ENCODE peak calls at places on chromosomes 6 and 20, in eight cellular contexts. One of them, this sample, is unnamed.

GRCh38 chr20:32743237-32744112 is at the start of gene COMMD7:
- DNase-seq in hypothalamus: peak
- DNase-seq in progenitor cell of endocrine pancreas: peak
- DNase-seq in HuH-7: peak
- DNase-seq in heart left ventricle: peak
- DNase-seq in WTC11: peak
- DNase-seq in mammary epithelial cell: peak
- DNase-seq in CD4-positive, CD25-positive, alpha-beta regulatory T cell: peak
- DNase-seq in this sample: peak

GRCh38 chr6:150142304-150142656 is 564 bp upstream of the PPP1R14C start:
- DNase-seq in mammary epithelial cell: peak
- DNase-seq in WTC11: no peak
- DNase-seq in progenitor cell of endocrine pancreas: no peak
- DNase-seq in HuH-7: no peak
- DNase-seq in CD4-positive, CD25-positive, alpha-beta regulatory T cell: no peak
- DNase-seq in hypothalamus: peak
- DNase-seq in heart left ventricle: peak
- DNase-seq in this sample: peak

GRCh38 chr6:157994126-157994795 is 12.6 kb downstream of the SYNJ2 start:
- DNase-seq in mammary epithelial cell: no peak
- DNase-seq in heart left ventricle: no peak
- DNase-seq in hypothalamus: peak
- DNase-seq in WTC11: no peak
- DNase-seq in HuH-7: no peak
- DNase-seq in CD4-positive, CD25-positive, alpha-beta regulatory T cell: no peak
- DNase-seq in progenitor cell of endocrine pancreas: no peak
- DNase-seq in this sample: no peak

GRCh38 chr6:132746049-132746448 is 11.7 kb downstream of the VNN2 start:
- DNase-seq in CD4-positive, CD25-positive, alpha-beta regulatory T cell: no peak
- DNase-seq in mammary epithelial cell: no peak
- DNase-seq in HuH-7: no peak
- DNase-seq in hypothalamus: no peak
- DNase-seq in heart left ventricle: no peak
- DNase-seq in progenitor cell of endocrine pancreas: no peak
- DNase-seq in WTC11: no peak
- DNase-seq in this sample: no peak

GRCh38 chr6:11324453-11325023 is 92.1 kb upstream of the NEDD9 start:
- DNase-seq in progenitor cell of endocrine pancreas: no peak
- DNase-seq in heart left ventricle: no peak
- DNase-seq in HuH-7: no peak
- DNase-seq in mammary epithelial cell: no peak
- DNase-seq in CD4-positive, CD25-positive, alpha-beta regulatory T cell: no peak
- DNase-seq in WTC11: no peak
- DNase-seq in hypothalamus: no peak
- DNase-seq in this sample: no peak

GRCh38 chr6:150624199-150624598 is 24.5 kb downstream of the PLEKHG1 start:
- DNase-seq in HuH-7: no peak
- DNase-seq in WTC11: no peak
- DNase-seq in heart left ventricle: no peak
- DNase-seq in mammary epithelial cell: no peak
- DNase-seq in progenitor cell of endocrine pancreas: no peak
- DNase-seq in CD4-positive, CD25-positive, alpha-beta regulatory T cell: no peak
- DNase-seq in hypothalamus: no peak
- DNase-seq in this sample: no peak

GRCh38 chr6:9482030-9482731 is 932.7 kb downstream of the TFAP2A start:
- DNase-seq in CD4-positive, CD25-positive, alpha-beta regulatory T cell: no peak
- DNase-seq in heart left ventricle: no peak
- DNase-seq in HuH-7: no peak
- DNase-seq in mammary epithelial cell: peak
- DNase-seq in progenitor cell of endocrine pancreas: no peak
- DNase-seq in hypothalamus: no peak
- DNase-seq in WTC11: no peak
- DNase-seq in this sample: peak

GRCh38 chr20:18989736-18990474 is 176.3 kb downstream of the SCP2D1 start:
- DNase-seq in heart left ventricle: peak
- DNase-seq in mammary epithelial cell: no peak
- DNase-seq in progenitor cell of endocrine pancreas: no peak
- DNase-seq in HuH-7: no peak
- DNase-seq in hypothalamus: no peak
- DNase-seq in WTC11: no peak
- DNase-seq in CD4-positive, CD25-positive, alpha-beta regulatory T cell: no peak
- DNase-seq in this sample: no peak

GRCh38 chr6:84033523-84034451 is at the start of gene MRAP2:
- DNase-seq in WTC11: peak
- DNase-seq in mammary epithelial cell: peak
- DNase-seq in HuH-7: peak
- DNase-seq in progenitor cell of endocrine pancreas: peak
- DNase-seq in heart left ventricle: no peak
- DNase-seq in CD4-positive, CD25-positive, alpha-beta regulatory T cell: no peak
- DNase-seq in hypothalamus: peak
- DNase-seq in this sample: no peak

GRCh38 chr6:80366721-80367120 is 260.2 kb downstream of the BCKDHB start:
- DNase-seq in CD4-positive, CD25-positive, alpha-beta regulatory T cell: no peak
- DNase-seq in HuH-7: no peak
- DNase-seq in heart left ventricle: peak
- DNase-seq in mammary epithelial cell: no peak
- DNase-seq in hypothalamus: peak
- DNase-seq in progenitor cell of endocrine pancreas: no peak
- DNase-seq in WTC11: no peak
- DNase-seq in this sample: peak

GRCh38 chr20:52783769-52784168 is 188.4 kb upstream of the TSHZ2 start:
- DNase-seq in heart left ventricle: no peak
- DNase-seq in WTC11: peak
- DNase-seq in mammary epithelial cell: peak
- DNase-seq in CD4-positive, CD25-positive, alpha-beta regulatory T cell: no peak
- DNase-seq in HuH-7: peak
- DNase-seq in hypothalamus: no peak
- DNase-seq in progenitor cell of endocrine pancreas: no peak
- DNase-seq in this sample: no peak

GRCh38 chr20:38485041-38485440 is 12.4 kb downstream of the RALGAPB start:
- DNase-seq in hypothalamus: no peak
- DNase-seq in heart left ventricle: no peak
- DNase-seq in WTC11: no peak
- DNase-seq in CD4-positive, CD25-positive, alpha-beta regulatory T cell: no peak
- DNase-seq in mammary epithelial cell: no peak
- DNase-seq in HuH-7: no peak
- DNase-seq in progenitor cell of endocrine pancreas: no peak
- DNase-seq in this sample: no peak

GRCh38 chr6:25122622-25123237 is 156.4 kb upstream of the CARMIL1 start:
- DNase-seq in mammary epithelial cell: no peak
- DNase-seq in progenitor cell of endocrine pancreas: no peak
- DNase-seq in HuH-7: no peak
- DNase-seq in WTC11: no peak
- DNase-seq in hypothalamus: no peak
- DNase-seq in CD4-positive, CD25-positive, alpha-beta regulatory T cell: no peak
- DNase-seq in heart left ventricle: no peak
- DNase-seq in this sample: no peak

GRCh38 chr6:170163405-170164170 is 127.3 kb downstream of the DLL1 start:
- DNase-seq in HuH-7: no peak
- DNase-seq in mammary epithelial cell: no peak
- DNase-seq in heart left ventricle: no peak
- DNase-seq in hypothalamus: no peak
- DNase-seq in progenitor cell of endocrine pancreas: no peak
- DNase-seq in CD4-positive, CD25-positive, alpha-beta regulatory T cell: no peak
- DNase-seq in WTC11: no peak
- DNase-seq in this sample: no peak

GRCh38 chr20:37734228-37734980 is 40.6 kb downstream of the CTNNBL1 start:
- DNase-seq in progenitor cell of endocrine pancreas: no peak
- DNase-seq in CD4-positive, CD25-positive, alpha-beta regulatory T cell: no peak
- DNase-seq in heart left ventricle: no peak
- DNase-seq in HuH-7: no peak
- DNase-seq in WTC11: no peak
- DNase-seq in mammary epithelial cell: no peak
- DNase-seq in hypothalamus: no peak
- DNase-seq in this sample: peak

GRCh38 chr6:142187209-142187608 is 40.1 kb downstream of the VTA1 start:
- DNase-seq in mammary epithelial cell: no peak
- DNase-seq in heart left ventricle: peak
- DNase-seq in CD4-positive, CD25-positive, alpha-beta regulatory T cell: no peak
- DNase-seq in progenitor cell of endocrine pancreas: no peak
- DNase-seq in hypothalamus: no peak
- DNase-seq in HuH-7: no peak
- DNase-seq in WTC11: no peak
- DNase-seq in this sample: peak

GRCh38 chr6:160356074-160356754 is 8.0 kb downstream of the SLC22A3 start:
- DNase-seq in progenitor cell of endocrine pancreas: no peak
- DNase-seq in CD4-positive, CD25-positive, alpha-beta regulatory T cell: no peak
- DNase-seq in mammary epithelial cell: no peak
- DNase-seq in hypothalamus: no peak
- DNase-seq in HuH-7: no peak
- DNase-seq in heart left ventricle: no peak
- DNase-seq in WTC11: no peak
- DNase-seq in this sample: no peak

GRCh38 chr20:3000852-3001523 is 42.4 kb upstream of the GNRH2 start:
- DNase-seq in hypothalamus: no peak
- DNase-seq in progenitor cell of endocrine pancreas: no peak
- DNase-seq in HuH-7: peak
- DNase-seq in mammary epithelial cell: peak
- DNase-seq in heart left ventricle: no peak
- DNase-seq in WTC11: no peak
- DNase-seq in CD4-positive, CD25-positive, alpha-beta regulatory T cell: no peak
- DNase-seq in this sample: peak

GRCh38 chr6:36115412-36115811 is 14.9 kb upstream of the MAPK13 start:
- DNase-seq in mammary epithelial cell: no peak
- DNase-seq in CD4-positive, CD25-positive, alpha-beta regulatory T cell: no peak
- DNase-seq in WTC11: no peak
- DNase-seq in progenitor cell of endocrine pancreas: no peak
- DNase-seq in HuH-7: no peak
- DNase-seq in hypothalamus: no peak
- DNase-seq in heart left ventricle: no peak
- DNase-seq in this sample: no peak

GRCh38 chr6:56840467-56841371 is 114.2 kb upstream of the BEND6 start:
- DNase-seq in heart left ventricle: no peak
- DNase-seq in mammary epithelial cell: peak
- DNase-seq in progenitor cell of endocrine pancreas: no peak
- DNase-seq in hypothalamus: no peak
- DNase-seq in WTC11: no peak
- DNase-seq in HuH-7: no peak
- DNase-seq in CD4-positive, CD25-positive, alpha-beta regulatory T cell: no peak
- DNase-seq in this sample: peak

GRCh38 chr6:26330835-26331808 is 33.9 kb upstream of the BTN3A2 start:
- DNase-seq in HuH-7: no peak
- DNase-seq in hypothalamus: no peak
- DNase-seq in WTC11: peak
- DNase-seq in CD4-positive, CD25-positive, alpha-beta regulatory T cell: peak
- DNase-seq in progenitor cell of endocrine pancreas: no peak
- DNase-seq in mammary epithelial cell: peak
- DNase-seq in heart left ventricle: no peak
- DNase-seq in this sample: peak

GRCh38 chr20:24657211-24657610 is 187.8 kb downstream of the SYNDIG1 start:
- DNase-seq in progenitor cell of endocrine pancreas: no peak
- DNase-seq in heart left ventricle: no peak
- DNase-seq in HuH-7: no peak
- DNase-seq in hypothalamus: no peak
- DNase-seq in CD4-positive, CD25-positive, alpha-beta regulatory T cell: no peak
- DNase-seq in mammary epithelial cell: no peak
- DNase-seq in WTC11: no peak
- DNase-seq in this sample: peak

GRCh38 chr6:134272365-134272764 is 45.5 kb downstream of the SGK1 start:
- DNase-seq in heart left ventricle: no peak
- DNase-seq in WTC11: no peak
- DNase-seq in mammary epithelial cell: no peak
- DNase-seq in progenitor cell of endocrine pancreas: no peak
- DNase-seq in hypothalamus: no peak
- DNase-seq in HuH-7: no peak
- DNase-seq in CD4-positive, CD25-positive, alpha-beta regulatory T cell: no peak
- DNase-seq in this sample: no peak

GRCh38 chr6:67640462-67640861 is 994.6 kb upstream of the ADGRB3 start:
- DNase-seq in progenitor cell of endocrine pancreas: no peak
- DNase-seq in WTC11: no peak
- DNase-seq in hypothalamus: no peak
- DNase-seq in mammary epithelial cell: no peak
- DNase-seq in CD4-positive, CD25-positive, alpha-beta regulatory T cell: no peak
- DNase-seq in heart left ventricle: no peak
- DNase-seq in HuH-7: no peak
- DNase-seq in this sample: peak

GRCh38 chr6:170344631-170345576 is 38.3 kb downstream of the FAM120B start:
- DNase-seq in CD4-positive, CD25-positive, alpha-beta regulatory T cell: no peak
- DNase-seq in hypothalamus: no peak
- DNase-seq in mammary epithelial cell: peak
- DNase-seq in HuH-7: no peak
- DNase-seq in progenitor cell of endocrine pancreas: no peak
- DNase-seq in heart left ventricle: peak
- DNase-seq in WTC11: no peak
- DNase-seq in this sample: peak